ENCODE peak calls at places on chromosomes 12 and 14, in five cellular contexts. K is heart right ventricle, B is HCT116, H is stromal cell of bone marrow, O is cardiac fibroblast. T is an unnamed sample.

GRCh38 chr14:104473649-104474574 is 105.7 kb upstream of the C14orf180 start:
- DNase-seq in H (no peak), K (no peak), O (no peak), B (no peak), T (no peak)

GRCh38 chr12:48925218-48925871 is at the start of gene FKBP11:
- DNase-seq in K (peak; percentile 67), B (no peak), H (no peak), O (peak; percentile 66), T (no peak)

GRCh38 chr14:104657563-104658324 is 31.7 kb upstream of the INF2 start:
- DNase-seq in H (no peak), O (no peak), B (no peak), K (no peak), T (no peak)

GRCh38 chr14:68574906-68575305 is 218.0 kb downstream of the ZFP36L1 start:
- DNase-seq in B (no peak), K (no peak), H (no peak), O (peak; percentile 87), T (no peak)

GRCh38 chr14:63203618-63204406 is 431 bp upstream of the RHOJ start:
- DNase-seq in O (peak; percentile 99), B (no peak), H (peak; percentile 96), K (peak; percentile 60), T (peak; percentile 40)

GRCh38 chr12:19044877-19045276 is 84.7 kb upstream of the PLEKHA5 start:
- DNase-seq in K (no peak), B (no peak), O (no peak), H (no peak), T (no peak)

GRCh38 chr12:13422291-13422690 is 225.8 kb downstream of the EMP1 start:
- DNase-seq in H (no peak), B (no peak), O (no peak), K (no peak), T (no peak)

GRCh38 chr12:121947966-121948365 is 29.6 kb downstream of the CFAP251 start:
- DNase-seq in H (no peak), B (no peak), K (no peak), O (peak; percentile 40), T (no peak)

GRCh38 chr12:3117628-3118027 is 40.4 kb downstream of the TSPAN9 start:
- DNase-seq in K (no peak), H (peak; percentile 69), B (no peak), O (peak; percentile 71), T (peak; percentile 87)

GRCh38 chr14:54664961-54665360 is 98.0 kb downstream of the SAMD4A start:
- DNase-seq in O (no peak), B (no peak), H (no peak), K (no peak), T (no peak)

GRCh38 chr14:104115131-104115600 is 23.2 kb upstream of the KIF26A start:
- DNase-seq in O (no peak), K (no peak), H (no peak), B (no peak), T (no peak)

GRCh38 chr12:102917026-102917787 is at the start of gene PAH:
- DNase-seq in H (no peak), K (no peak), O (no peak), B (no peak), T (no peak)

GRCh38 chr14:99512110-99512449 is 30.9 kb downstream of the CCNK start:
- DNase-seq in H (no peak), K (no peak), B (no peak), O (no peak), T (no peak)

GRCh38 chr12:108732489-108732888 is 1.2 kb upstream of the CORO1C start:
- DNase-seq in K (no peak), B (no peak), H (no peak), O (no peak), T (no peak)

GRCh38 chr14:99579903-99580570 is 24.0 kb downstream of the CCDC85C start:
- DNase-seq in O (peak; percentile 23), B (peak; percentile 47), K (no peak), H (no peak), T (no peak)

GRCh38 chr14:22418631-22419030 is 170.4 kb downstream of the DAD1 start:
- DNase-seq in B (no peak), O (no peak), H (no peak), K (no peak), T (no peak)

GRCh38 chr12:31922341-31923062 is 36.7 kb upstream of the RESF1 start:
- DNase-seq in K (no peak), O (peak; percentile 31), B (peak; percentile 18), H (no peak), T (no peak)

GRCh38 chr14:56217380-56218045 is 99.3 kb downstream of the PELI2 start:
- DNase-seq in O (no peak), B (no peak), H (no peak), K (no peak), T (no peak)

GRCh38 chr12:14957769-14958168 is 3.6 kb downstream of the ARHGDIB start:
- DNase-seq in B (no peak), K (no peak), O (no peak), H (no peak), T (no peak)

GRCh38 chr14:69321601-69322330 is 61.8 kb downstream of the GALNT16 start:
- DNase-seq in B (no peak), H (no peak), O (peak; percentile 35), K (no peak), T (no peak)

GRCh38 chr12:73589220-73589619 is 948.4 kb upstream of the ATXN7L3B start:
- DNase-seq in B (no peak), O (no peak), H (no peak), K (no peak), T (no peak)

GRCh38 chr14:89042021-89042420 is 217.6 kb downstream of the TTC8 start:
- DNase-seq in K (no peak), H (no peak), B (no peak), O (no peak), T (no peak)

GRCh38 chr14:52081964-52082363 is 13.1 kb upstream of the NID2 start:
- DNase-seq in B (no peak), H (no peak), K (no peak), O (no peak), T (no peak)

T was measured in GM04504.